ENCODE peak calls at places on chromosomes 12 and 14, in ten cellular contexts. O is AG04450, P is progenitor cell of endocrine pancreas, L is neural crest cell, K is fibroblast of pulmonary artery, X is HFFc6, R is suprapubic skin, U is adrenal gland, Z is heart right ventricle, F is endothelial cell. A is an unnamed sample.

GRCh38 chr12:6373022-6373787 is 2.2 kb downstream of the SCNN1A start:
- DNase-seq in O (no peak), P (no peak), L (no peak), K (no peak), X (no peak), R (no peak), U (no peak), Z (no peak), F (no peak), A (no peak)

GRCh38 chr12:1830981-1831930 is 10.9 kb downstream of the LRTM2 start:
- DNase-seq in O (peak; percentile 37), P (peak; percentile 97), L (peak; percentile 59), K (peak; percentile 72), X (peak; percentile 25), R (no peak), U (peak; percentile 68), Z (peak; percentile 61), F (peak; percentile 79), A (peak; percentile 7)

GRCh38 chr14:58746261-58746660 is 108.5 kb downstream of the DACT1 start:
- DNase-seq in O (peak; percentile 55), P (no peak), L (no peak), K (peak; percentile 72), X (peak; percentile 68), R (no peak), U (peak; percentile 51), Z (no peak), F (no peak), A (no peak)

GRCh38 chr12:109726511-109727038 is 12.9 kb downstream of the FAM222A start:
- DNase-seq in O (no peak), P (no peak), L (no peak), K (no peak), X (no peak), R (peak; percentile 60), U (no peak), Z (no peak), F (no peak), A (no peak)

GRCh38 chr14:104699426-104699748 is 10.0 kb downstream of the INF2 start:
- DNase-seq in O (no peak), P (no peak), L (no peak), K (no peak), X (no peak), R (no peak), U (no peak), Z (no peak), F (no peak), A (no peak)

GRCh38 chr12:77974643-77975042 is 143.9 kb downstream of the NAV3 start:
- DNase-seq in O (no peak), P (no peak), L (no peak), K (no peak), X (no peak), R (no peak), U (no peak), Z (no peak), F (no peak), A (no peak)

GRCh38 chr12:46608431-46609280 is 217.1 kb downstream of the SLC38A4 start:
- DNase-seq in O (no peak), P (no peak), L (no peak), K (peak; percentile 23), X (peak; percentile 75), R (no peak), U (no peak), Z (no peak), F (no peak), A (peak; percentile 80)

GRCh38 chr12:38662851-38663250 is 242.5 kb downstream of the CPNE8 start:
- DNase-seq in O (no peak), P (no peak), L (no peak), K (peak; percentile 38), X (no peak), R (no peak), U (no peak), Z (no peak), F (no peak), A (peak; percentile 61)

GRCh38 chr12:42887657-42888056 is 298.1 kb upstream of the PRICKLE1 start:
- DNase-seq in O (no peak), P (no peak), L (no peak), K (no peak), X (no peak), R (no peak), U (no peak), Z (no peak), F (no peak), A (no peak)

GRCh38 chr14:54364555-54365415 is 32.0 kb upstream of the CDKN3 start:
- DNase-seq in O (no peak), P (no peak), L (no peak), K (peak; percentile 81), X (peak; percentile 55), R (peak; percentile 75), U (peak; percentile 52), Z (peak; percentile 68), F (peak; percentile 22), A (peak; percentile 73)

GRCh38 chr14:55780156-55780946 is 200.3 kb downstream of the KTN1 start:
- DNase-seq in O (no peak), P (no peak), L (no peak), K (peak; percentile 90), X (peak; percentile 18), R (no peak), U (peak; percentile 43), Z (peak; percentile 57), F (no peak), A (peak; percentile 29)

GRCh38 chr14:30006695-30007094 is 79.0 kb upstream of the PRKD1 start:
- DNase-seq in O (no peak), P (no peak), L (no peak), K (no peak), X (no peak), R (no peak), U (no peak), Z (no peak), F (no peak), A (no peak)

GRCh38 chr14:30002859-30003258 is 75.2 kb upstream of the PRKD1 start:
- DNase-seq in O (no peak), P (no peak), L (no peak), K (no peak), X (no peak), R (no peak), U (no peak), Z (no peak), F (no peak), A (no peak)

DNA sequence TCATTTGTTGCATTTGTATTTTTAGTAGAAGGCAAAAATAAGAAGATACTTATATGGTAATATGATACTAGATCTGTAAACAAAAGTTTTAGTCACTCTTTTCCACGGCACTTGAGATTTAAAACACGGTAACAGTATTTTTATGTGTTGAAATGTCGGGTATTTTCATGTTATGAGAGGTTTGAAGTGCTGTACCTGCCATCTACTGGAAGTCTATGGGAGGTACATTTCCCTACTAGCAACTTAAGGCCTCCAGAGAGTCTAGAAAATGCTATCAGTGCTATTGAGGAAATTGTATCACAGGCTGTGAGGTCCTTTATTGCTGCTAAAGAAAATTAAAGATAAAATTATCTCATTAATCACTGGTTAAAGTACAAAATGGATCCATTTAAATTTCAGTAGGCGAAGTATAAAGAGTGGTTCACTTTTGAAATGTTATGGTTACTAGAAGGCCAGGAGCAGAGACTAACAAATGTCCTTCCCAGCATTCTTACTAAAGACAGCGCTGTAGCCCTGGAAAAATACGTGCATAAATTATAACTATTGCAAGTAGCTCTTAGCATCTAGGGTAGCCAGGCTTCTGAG is 77.6 kb upstream of the PRKD1 start:
- DNase-seq in O (peak; percentile 53), P (no peak), L (no peak), K (peak; percentile 86), X (peak; percentile 69), R (no peak), U (peak; percentile 26), Z (no peak), F (peak; percentile 9), A (peak; percentile 52)
- TF ChIP-seq CTCF in O (peak; percentile 85), P (peak; percentile 80), L (peak; percentile 85), K (peak; percentile 81), X (peak; percentile 85), R (no peak), U (peak; percentile 84), Z (peak; percentile 82), F (peak; percentile 42), A (peak; percentile 74)

GRCh38 chr12:127773520-127773919 is 493.4 kb upstream of the TMEM132C start:
- DNase-seq in O (no peak), P (no peak), L (no peak), K (no peak), X (no peak), R (no peak), U (no peak), Z (no peak), F (no peak), A (no peak)
- TF ChIP-seq CTCF in O (no peak), P (peak; percentile 59), L (peak; percentile 43), K (no peak), X (no peak), R (no peak), U (peak; percentile 31), Z (no peak), F (no peak), A (no peak)

GRCh38 chr12:56389215-56389850 is 26.7 kb upstream of the APOF start:
- DNase-seq in O (no peak), P (no peak), L (no peak), K (no peak), X (no peak), R (peak; percentile 15), U (no peak), Z (no peak), F (no peak), A (no peak)

GRCh38 chr12:56382611-56383010 is 20.0 kb upstream of the APOF start:
- DNase-seq in O (no peak), P (no peak), L (no peak), K (no peak), X (no peak), R (no peak), U (no peak), Z (no peak), F (no peak), A (no peak)

GRCh38 chr12:56391721-56392120 is 29.1 kb upstream of the APOF start:
- DNase-seq in O (no peak), P (no peak), L (no peak), K (no peak), X (no peak), R (peak; percentile 4), U (no peak), Z (no peak), F (no peak), A (no peak)

GRCh38 chr12:56385873-56386272 is 23.2 kb upstream of the APOF start:
- DNase-seq in O (no peak), P (no peak), L (no peak), K (peak; percentile 12), X (no peak), R (no peak), U (peak; percentile 13), Z (no peak), F (no peak), A (no peak)

GRCh38 chr12:56387152-56387551 is 24.5 kb upstream of the APOF start:
- DNase-seq in O (peak; percentile 16), P (no peak), L (no peak), K (peak; percentile 16), X (peak; percentile 11), R (no peak), U (no peak), Z (no peak), F (no peak), A (no peak)
- TF ChIP-seq CTCF in O (no peak), P (no peak), L (no peak), K (no peak), X (no peak), R (no peak), U (no peak), Z (no peak), F (no peak), A (no peak)

DNA sequence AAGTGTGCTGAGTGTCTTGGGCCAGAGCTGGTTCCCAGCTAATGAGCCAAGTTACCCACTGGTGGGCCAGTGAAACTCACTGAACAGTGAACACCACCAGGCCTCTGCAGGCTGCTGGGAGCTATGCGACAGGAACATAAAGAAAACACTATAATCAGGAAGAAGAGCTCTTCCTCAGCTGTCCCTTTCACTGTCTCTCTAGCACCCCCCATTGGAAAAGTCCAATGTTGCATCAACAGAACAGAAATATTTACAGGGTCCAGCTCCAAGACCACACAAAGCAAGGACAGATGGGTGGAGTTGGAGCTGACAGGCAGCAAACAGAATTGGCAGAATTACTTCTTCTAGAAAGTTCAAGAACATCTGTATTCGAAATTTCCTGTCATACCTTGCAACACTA is 903.6 kb upstream of the TMEM132C start:
- DNase-seq in O (no peak), P (no peak), L (peak; percentile 8), K (no peak), X (peak; percentile 6), R (no peak), U (no peak), Z (no peak), F (no peak), A (no peak)
- TF ChIP-seq CTCF in O (peak; percentile 12), P (peak; percentile 30), L (peak; percentile 47), K (peak; percentile 19), X (peak; percentile 74), R (no peak), U (no peak), Z (no peak), F (no peak), A (peak; percentile 41)

A was measured in AG09309.